ENCODE peak calls at places on chromosomes 1 and 21, in eight cellular contexts. One of them, this sample, is unnamed.

GRCh38 chr1:47449702-47450552 is 12.1 kb downstream of the FOXD2 start:
- DNase-seq in GM23248: peak; percentile 30
- DNase-seq in IMR-90: no peak
- DNase-seq in fibroblast of lung: no peak
- DNase-seq in CD4-positive, alpha-beta memory T cell: no peak
- DNase-seq in CD8-positive, alpha-beta T cell: no peak
- DNase-seq in mammary epithelial cell: no peak
- DNase-seq in PC-3: peak; percentile 43
- DNase-seq in this sample: no peak

GRCh38 chr1:16120411-16120810 is 35.5 kb downstream of the EPHA2 start:
- DNase-seq in GM23248: no peak
- DNase-seq in IMR-90: no peak
- DNase-seq in fibroblast of lung: no peak
- DNase-seq in CD4-positive, alpha-beta memory T cell: no peak
- DNase-seq in CD8-positive, alpha-beta T cell: no peak
- DNase-seq in mammary epithelial cell: no peak
- DNase-seq in PC-3: peak; percentile 25
- DNase-seq in this sample: no peak

GRCh38 chr1:215749423-215749822 is 182.3 kb downstream of the KCTD3 start:
- DNase-seq in GM23248: peak; percentile 87
- DNase-seq in IMR-90: peak; percentile 90
- DNase-seq in fibroblast of lung: peak; percentile 85
- DNase-seq in CD4-positive, alpha-beta memory T cell: no peak
- DNase-seq in CD8-positive, alpha-beta T cell: no peak
- DNase-seq in mammary epithelial cell: peak; percentile 37
- DNase-seq in PC-3: peak; percentile 93
- DNase-seq in this sample: peak; percentile 87

GRCh38 chr21:44853601-44854390 is 19.7 kb downstream of the PTTG1IP start:
- DNase-seq in GM23248: no peak
- DNase-seq in IMR-90: no peak
- DNase-seq in fibroblast of lung: no peak
- DNase-seq in CD4-positive, alpha-beta memory T cell: no peak
- DNase-seq in CD8-positive, alpha-beta T cell: no peak
- DNase-seq in mammary epithelial cell: no peak
- DNase-seq in PC-3: no peak
- DNase-seq in this sample: no peak

GRCh38 chr1:62318320-62318755 is 896 bp downstream of the KANK4 start:
- DNase-seq in GM23248: no peak
- DNase-seq in IMR-90: no peak
- DNase-seq in fibroblast of lung: no peak
- DNase-seq in CD4-positive, alpha-beta memory T cell: no peak
- DNase-seq in CD8-positive, alpha-beta T cell: no peak
- DNase-seq in mammary epithelial cell: no peak
- DNase-seq in PC-3: no peak
- DNase-seq in this sample: no peak

GRCh38 chr1:237677979-237678378 is 212.7 kb downstream of the ZP4 start:
- DNase-seq in GM23248: peak; percentile 31
- DNase-seq in IMR-90: peak; percentile 83
- DNase-seq in fibroblast of lung: peak; percentile 61
- DNase-seq in CD4-positive, alpha-beta memory T cell: no peak
- DNase-seq in CD8-positive, alpha-beta T cell: no peak
- DNase-seq in mammary epithelial cell: peak; percentile 31
- DNase-seq in PC-3: peak; percentile 34
- DNase-seq in this sample: peak; percentile 67

GRCh38 chr1:89946532-89946931 is 48.4 kb upstream of the ZNF326 start:
- DNase-seq in GM23248: no peak
- DNase-seq in IMR-90: peak; percentile 22
- DNase-seq in fibroblast of lung: no peak
- DNase-seq in CD4-positive, alpha-beta memory T cell: no peak
- DNase-seq in CD8-positive, alpha-beta T cell: no peak
- DNase-seq in mammary epithelial cell: no peak
- DNase-seq in PC-3: no peak
- DNase-seq in this sample: no peak

GRCh38 chr1:3776231-3777030 is 3.9 kb downstream of the SMIM1 start:
- DNase-seq in GM23248: no peak
- DNase-seq in IMR-90: no peak
- DNase-seq in fibroblast of lung: no peak
- DNase-seq in CD4-positive, alpha-beta memory T cell: no peak
- DNase-seq in CD8-positive, alpha-beta T cell: no peak
- DNase-seq in mammary epithelial cell: no peak
- DNase-seq in PC-3: no peak
- DNase-seq in this sample: no peak

GRCh38 chr1:181100015-181100905 is 11.8 kb downstream of the IER5 start:
- DNase-seq in GM23248: peak; percentile 38
- DNase-seq in IMR-90: no peak
- DNase-seq in fibroblast of lung: peak; percentile 49
- DNase-seq in CD4-positive, alpha-beta memory T cell: no peak
- DNase-seq in CD8-positive, alpha-beta T cell: no peak
- DNase-seq in mammary epithelial cell: peak; percentile 77
- DNase-seq in PC-3: peak; percentile 74
- DNase-seq in this sample: no peak

GRCh38 chr1:116997666-116998065 is 3.9 kb upstream of the CD101 start:
- DNase-seq in GM23248: peak; percentile 29
- DNase-seq in IMR-90: no peak
- DNase-seq in fibroblast of lung: peak; percentile 32
- DNase-seq in CD4-positive, alpha-beta memory T cell: no peak
- DNase-seq in CD8-positive, alpha-beta T cell: no peak
- DNase-seq in mammary epithelial cell: no peak
- DNase-seq in PC-3: no peak
- DNase-seq in this sample: no peak

GRCh38 chr1:116537439-116537838 is 33.4 kb downstream of the CD58 start:
- DNase-seq in GM23248: peak; percentile 54
- DNase-seq in IMR-90: peak; percentile 58
- DNase-seq in fibroblast of lung: peak; percentile 56
- DNase-seq in CD4-positive, alpha-beta memory T cell: no peak
- DNase-seq in CD8-positive, alpha-beta T cell: no peak
- DNase-seq in mammary epithelial cell: peak; percentile 98
- DNase-seq in PC-3: peak; percentile 92
- DNase-seq in this sample: no peak

GRCh38 chr1:14733053-14733778 is 134.7 kb downstream of the KAZN start:
- DNase-seq in GM23248: peak; percentile 43
- DNase-seq in IMR-90: no peak
- DNase-seq in fibroblast of lung: peak; percentile 56
- DNase-seq in CD4-positive, alpha-beta memory T cell: no peak
- DNase-seq in CD8-positive, alpha-beta T cell: no peak
- DNase-seq in mammary epithelial cell: peak; percentile 96
- DNase-seq in PC-3: no peak
- DNase-seq in this sample: peak; percentile 36

GRCh38 chr1:200405273-200405672 is 4.6 kb downstream of the ZNF281 start:
- DNase-seq in GM23248: peak; percentile 20
- DNase-seq in IMR-90: no peak
- DNase-seq in fibroblast of lung: no peak
- DNase-seq in CD4-positive, alpha-beta memory T cell: no peak
- DNase-seq in CD8-positive, alpha-beta T cell: no peak
- DNase-seq in mammary epithelial cell: no peak
- DNase-seq in PC-3: no peak
- DNase-seq in this sample: no peak

GRCh38 chr1:180188103-180188506 is 33.4 kb downstream of the QSOX1 start:
- DNase-seq in GM23248: peak; percentile 64
- DNase-seq in IMR-90: peak; percentile 35
- DNase-seq in fibroblast of lung: peak; percentile 34
- DNase-seq in CD4-positive, alpha-beta memory T cell: no peak
- DNase-seq in CD8-positive, alpha-beta T cell: no peak
- DNase-seq in mammary epithelial cell: peak; percentile 50
- DNase-seq in PC-3: peak; percentile 49
- DNase-seq in this sample: peak; percentile 68

GRCh38 chr1:166895766-166896165 is 19.7 kb upstream of the TADA1 start:
- DNase-seq in GM23248: no peak
- DNase-seq in IMR-90: no peak
- DNase-seq in fibroblast of lung: no peak
- DNase-seq in CD4-positive, alpha-beta memory T cell: no peak
- DNase-seq in CD8-positive, alpha-beta T cell: no peak
- DNase-seq in mammary epithelial cell: no peak
- DNase-seq in PC-3: no peak
- DNase-seq in this sample: no peak

GRCh38 chr1:1916882-1917281 is 1.8 kb downstream of the CALML6 start:
- DNase-seq in GM23248: no peak
- DNase-seq in IMR-90: no peak
- DNase-seq in fibroblast of lung: no peak
- DNase-seq in CD4-positive, alpha-beta memory T cell: no peak
- DNase-seq in CD8-positive, alpha-beta T cell: no peak
- DNase-seq in mammary epithelial cell: no peak
- DNase-seq in PC-3: no peak
- DNase-seq in this sample: no peak

GRCh38 chr1:231628207-231628876 is 1.8 kb downstream of the DISC1 start:
- DNase-seq in GM23248: peak; percentile 32
- DNase-seq in IMR-90: peak; percentile 37
- DNase-seq in fibroblast of lung: no peak
- DNase-seq in CD4-positive, alpha-beta memory T cell: peak; percentile 7
- DNase-seq in CD8-positive, alpha-beta T cell: no peak
- DNase-seq in mammary epithelial cell: no peak
- DNase-seq in PC-3: peak; percentile 69
- DNase-seq in this sample: peak; percentile 35

GRCh38 chr1:198199105-198199504 is 42.3 kb downstream of the NEK7 start:
- DNase-seq in GM23248: no peak
- DNase-seq in IMR-90: no peak
- DNase-seq in fibroblast of lung: no peak
- DNase-seq in CD4-positive, alpha-beta memory T cell: no peak
- DNase-seq in CD8-positive, alpha-beta T cell: no peak
- DNase-seq in mammary epithelial cell: peak; percentile 38
- DNase-seq in PC-3: no peak
- DNase-seq in this sample: no peak

GRCh38 chr1:163410073-163410522 is 88.3 kb downstream of the NUF2 start:
- DNase-seq in GM23248: peak; percentile 51
- DNase-seq in IMR-90: peak; percentile 56
- DNase-seq in fibroblast of lung: peak; percentile 39
- DNase-seq in CD4-positive, alpha-beta memory T cell: peak; percentile 1
- DNase-seq in CD8-positive, alpha-beta T cell: no peak
- DNase-seq in mammary epithelial cell: peak; percentile 26
- DNase-seq in PC-3: peak; percentile 85
- DNase-seq in this sample: peak; percentile 74

GRCh38 chr1:20359451-20360330 is 69.0 kb downstream of the VWA5B1 start:
- DNase-seq in GM23248: no peak
- DNase-seq in IMR-90: no peak
- DNase-seq in fibroblast of lung: no peak
- DNase-seq in CD4-positive, alpha-beta memory T cell: no peak
- DNase-seq in CD8-positive, alpha-beta T cell: no peak
- DNase-seq in mammary epithelial cell: no peak
- DNase-seq in PC-3: peak; percentile 50
- DNase-seq in this sample: no peak

DNA sequence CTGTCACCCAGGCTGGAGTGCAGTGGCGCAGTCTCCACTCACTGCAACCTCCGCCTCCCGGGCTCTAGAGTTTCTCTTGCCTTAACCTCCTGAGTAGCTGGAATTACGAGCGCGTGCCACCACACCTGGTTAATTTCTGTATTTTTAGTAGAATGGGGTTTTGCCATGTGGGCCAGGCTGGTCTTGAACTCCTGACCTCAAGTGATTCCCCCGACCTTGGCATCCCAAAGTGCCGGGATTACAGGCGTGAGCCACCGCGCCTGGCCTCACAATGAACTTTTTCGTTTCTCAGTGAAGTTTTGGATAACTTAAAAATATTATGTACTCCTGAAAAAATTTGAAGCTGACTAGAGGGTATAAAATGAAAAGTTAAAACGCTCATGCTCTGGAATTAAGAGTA is 59.5 kb downstream of the TBCE start:
- DNase-seq in GM23248: no peak
- DNase-seq in IMR-90: no peak
- DNase-seq in fibroblast of lung: no peak
- DNase-seq in CD4-positive, alpha-beta memory T cell: no peak
- DNase-seq in CD8-positive, alpha-beta T cell: no peak
- DNase-seq in mammary epithelial cell: no peak
- DNase-seq in PC-3: no peak
- DNase-seq in this sample: no peak
- H3K4me1 ChIP-seq in GM23248: peaks cover 6% of the 10 kb centered on the region
- H3K4me1 ChIP-seq in IMR-90: no peaks in the 10 kb centered on the region
- H3K4me1 ChIP-seq in fibroblast of lung: no peaks in the 10 kb centered on the region
- H3K4me1 ChIP-seq in CD4-positive, alpha-beta memory T cell: peaks cover 12% of the 10 kb centered on the region
- H3K4me1 ChIP-seq in CD8-positive, alpha-beta T cell: peaks cover 22% of the 10 kb centered on the region
- H3K4me1 ChIP-seq in mammary epithelial cell: no peaks in the 10 kb centered on the region
- H3K4me1 ChIP-seq in PC-3: peaks cover 4% of the 10 kb centered on the region
- H3K4me1 ChIP-seq in this sample: no peaks in the 10 kb centered on the region

GRCh38 chr1:159909381-159909780 is 9.4 kb upstream of the CFAP45 start:
- DNase-seq in GM23248: no peak
- DNase-seq in IMR-90: no peak
- DNase-seq in fibroblast of lung: no peak
- DNase-seq in CD4-positive, alpha-beta memory T cell: no peak
- DNase-seq in CD8-positive, alpha-beta T cell: no peak
- DNase-seq in mammary epithelial cell: no peak
- DNase-seq in PC-3: no peak
- DNase-seq in this sample: no peak
- H3K4me3 ChIP-seq in GM23248: no peak overlapping the region
- H3K4me3 ChIP-seq in IMR-90: no peak overlapping the region
- H3K4me3 ChIP-seq in fibroblast of lung: no peak overlapping the region
- H3K4me3 ChIP-seq in CD4-positive, alpha-beta memory T cell: no peak overlapping the region
- H3K4me3 ChIP-seq in CD8-positive, alpha-beta T cell: no peak overlapping the region
- H3K4me3 ChIP-seq in mammary epithelial cell: no peak overlapping the region
- H3K4me3 ChIP-seq in PC-3: no peak overlapping the region
- H3K4me3 ChIP-seq in this sample: no peak overlapping the region

DNA sequence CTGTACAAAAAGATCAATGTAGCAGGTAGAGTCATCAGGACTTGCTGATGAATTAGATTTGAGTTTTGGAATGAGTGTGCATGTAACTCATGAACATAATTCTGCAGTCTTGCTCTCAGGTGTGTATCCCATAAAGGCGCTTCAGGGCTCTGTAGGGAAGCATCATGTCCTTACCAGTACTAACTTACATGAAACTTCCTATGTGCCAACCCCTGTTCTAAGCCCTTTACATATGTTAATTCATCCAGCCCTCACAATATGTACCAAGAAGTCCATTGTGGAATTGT is 2.1 kb upstream of the FCRLB start:
- DNase-seq in GM23248: no peak
- DNase-seq in IMR-90: no peak
- DNase-seq in fibroblast of lung: no peak
- DNase-seq in CD4-positive, alpha-beta memory T cell: no peak
- DNase-seq in CD8-positive, alpha-beta T cell: no peak
- DNase-seq in mammary epithelial cell: no peak
- DNase-seq in PC-3: no peak
- DNase-seq in this sample: no peak
- H3K4me1 ChIP-seq in GM23248: peaks cover 25% of the 10 kb centered on the region
- H3K4me1 ChIP-seq in IMR-90: peaks cover 2% of the 10 kb centered on the region
- H3K4me1 ChIP-seq in fibroblast of lung: peaks cover 7% of the 10 kb centered on the region
- H3K4me1 ChIP-seq in CD4-positive, alpha-beta memory T cell: peaks cover 4% of the 10 kb centered on the region
- H3K4me1 ChIP-seq in CD8-positive, alpha-beta T cell: no peaks in the 10 kb centered on the region
- H3K4me1 ChIP-seq in mammary epithelial cell: peaks cover 9% of the 10 kb centered on the region
- H3K4me1 ChIP-seq in PC-3: peaks cover 31% of the 10 kb centered on the region
- H3K4me1 ChIP-seq in this sample: peaks cover 9% of the 10 kb centered on the region

DNA sequence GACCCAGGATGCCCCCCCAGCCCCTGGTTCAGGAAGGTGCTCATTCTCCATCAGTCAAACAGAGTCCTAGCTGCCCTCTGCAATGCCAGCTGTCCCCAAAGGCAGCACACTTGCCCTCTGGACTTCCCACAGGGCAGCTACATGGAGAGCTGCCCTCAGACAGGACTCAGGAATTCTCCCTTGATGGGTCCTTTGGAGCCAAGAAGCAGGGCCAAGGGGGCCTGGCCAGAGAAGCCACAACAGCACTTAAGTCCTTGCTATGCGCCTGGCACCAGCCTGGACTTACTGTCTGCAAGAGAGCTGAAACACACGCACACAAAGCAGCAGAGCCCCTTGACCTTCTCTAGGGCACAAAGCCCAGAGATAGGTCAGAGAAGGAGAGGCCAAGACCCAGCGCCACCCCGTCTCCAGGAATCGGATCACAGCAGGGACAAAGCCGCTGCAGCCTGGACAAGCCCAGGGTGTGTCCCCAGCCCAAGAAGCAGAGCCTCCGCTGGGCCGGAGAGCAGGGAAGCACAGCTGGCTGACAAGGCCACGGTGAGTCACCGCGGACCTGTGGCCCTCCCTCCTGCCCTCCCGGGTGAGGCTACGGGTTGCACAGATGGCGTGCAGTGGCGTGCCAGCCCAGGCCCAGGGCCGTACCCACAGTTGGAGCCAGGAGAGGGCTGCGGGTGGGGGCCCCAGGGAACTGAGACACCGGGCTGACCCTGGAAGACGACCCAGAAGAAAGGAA is 1.7 kb downstream of the WNT9A start:
- DNase-seq in GM23248: peak; percentile 92
- DNase-seq in IMR-90: peak; percentile 51
- DNase-seq in fibroblast of lung: peak; percentile 71
- DNase-seq in CD4-positive, alpha-beta memory T cell: no peak
- DNase-seq in CD8-positive, alpha-beta T cell: no peak
- DNase-seq in mammary epithelial cell: peak; percentile 90
- DNase-seq in PC-3: peak; percentile 98
- DNase-seq in this sample: peak; percentile 75
- H3K4me3 ChIP-seq in GM23248: peak overlapping the region; percentile 76
- H3K4me3 ChIP-seq in IMR-90: no peak overlapping the region
- H3K4me3 ChIP-seq in fibroblast of lung: peak overlapping the region; percentile 20
- H3K4me3 ChIP-seq in CD4-positive, alpha-beta memory T cell: no peak overlapping the region
- H3K4me3 ChIP-seq in CD8-positive, alpha-beta T cell: no peak overlapping the region
- H3K4me3 ChIP-seq in mammary epithelial cell: peak overlapping the region; percentile 78
- H3K4me3 ChIP-seq in PC-3: peak overlapping the region; percentile 75
- H3K4me3 ChIP-seq in this sample: peak overlapping the region; percentile 78

This sample was measured in adipocyte.